ENCODE peak calls at places on chromosomes 13 and 19, in nine cellular contexts. One of them, this sample, is unnamed.

GRCh38 chr19:57648336-57649003 is 15.5 kb downstream of the ZNF211 start:
- DNase-seq in choroid plexus epithelial cell: no peak
- DNase-seq in progenitor cell of endocrine pancreas: no peak
- DNase-seq in neural crest cell: no peak
- DNase-seq in AG10803: no peak
- DNase-seq in heart left ventricle: no peak
- DNase-seq in uterus: no peak
- DNase-seq in GM10248: no peak
- DNase-seq in GM23338: no peak
- DNase-seq in this sample: no peak

GRCh38 chr13:80473695-80474094 is 132.8 kb upstream of the SPRY2 start:
- DNase-seq in choroid plexus epithelial cell: peak; percentile 90
- DNase-seq in progenitor cell of endocrine pancreas: no peak
- DNase-seq in neural crest cell: no peak
- DNase-seq in AG10803: no peak
- DNase-seq in heart left ventricle: no peak
- DNase-seq in uterus: no peak
- DNase-seq in GM10248: no peak
- DNase-seq in GM23338: no peak
- DNase-seq in this sample: no peak

GRCh38 chr13:75647126-75647784 is 11.1 kb downstream of the LMO7 start:
- DNase-seq in choroid plexus epithelial cell: no peak
- DNase-seq in progenitor cell of endocrine pancreas: no peak
- DNase-seq in neural crest cell: no peak
- DNase-seq in AG10803: peak; percentile 61
- DNase-seq in heart left ventricle: no peak
- DNase-seq in uterus: no peak
- DNase-seq in GM10248: peak; percentile 46
- DNase-seq in GM23338: no peak
- DNase-seq in this sample: no peak

GRCh38 chr13:38766799-38767198 is 79.9 kb downstream of the FREM2 start:
- DNase-seq in choroid plexus epithelial cell: no peak
- DNase-seq in progenitor cell of endocrine pancreas: no peak
- DNase-seq in neural crest cell: no peak
- DNase-seq in AG10803: no peak
- DNase-seq in heart left ventricle: no peak
- DNase-seq in uterus: no peak
- DNase-seq in GM10248: no peak
- DNase-seq in GM23338: no peak
- DNase-seq in this sample: no peak

GRCh38 chr13:44879452-44880058 is 109.7 kb downstream of the NUFIP1 start:
- DNase-seq in choroid plexus epithelial cell: peak; percentile 71
- DNase-seq in progenitor cell of endocrine pancreas: no peak
- DNase-seq in neural crest cell: no peak
- DNase-seq in AG10803: peak; percentile 75
- DNase-seq in heart left ventricle: no peak
- DNase-seq in uterus: no peak
- DNase-seq in GM10248: peak; percentile 41
- DNase-seq in GM23338: peak; percentile 51
- DNase-seq in this sample: peak; percentile 58

GRCh38 chr19:38562096-38562495 is 55.7 kb downstream of the MAP4K1 start:
- DNase-seq in choroid plexus epithelial cell: no peak
- DNase-seq in progenitor cell of endocrine pancreas: no peak
- DNase-seq in neural crest cell: no peak
- DNase-seq in AG10803: no peak
- DNase-seq in heart left ventricle: no peak
- DNase-seq in uterus: no peak
- DNase-seq in GM10248: no peak
- DNase-seq in GM23338: no peak
- DNase-seq in this sample: no peak

GRCh38 chr19:15137777-15138176 is 30.6 kb downstream of the SYDE1 start:
- DNase-seq in choroid plexus epithelial cell: no peak
- DNase-seq in progenitor cell of endocrine pancreas: no peak
- DNase-seq in neural crest cell: no peak
- DNase-seq in AG10803: peak; percentile 37
- DNase-seq in heart left ventricle: no peak
- DNase-seq in uterus: no peak
- DNase-seq in GM10248: no peak
- DNase-seq in GM23338: no peak
- DNase-seq in this sample: peak; percentile 60

GRCh38 chr13:44281252-44282000 is 92.2 kb upstream of the SERP2 start:
- DNase-seq in choroid plexus epithelial cell: no peak
- DNase-seq in progenitor cell of endocrine pancreas: no peak
- DNase-seq in neural crest cell: no peak
- DNase-seq in AG10803: no peak
- DNase-seq in heart left ventricle: no peak
- DNase-seq in uterus: no peak
- DNase-seq in GM10248: no peak
- DNase-seq in GM23338: no peak
- DNase-seq in this sample: no peak

GRCh38 chr13:84417426-84417825 is 535.2 kb upstream of the SLITRK1 start:
- DNase-seq in choroid plexus epithelial cell: peak; percentile 42
- DNase-seq in progenitor cell of endocrine pancreas: no peak
- DNase-seq in neural crest cell: no peak
- DNase-seq in AG10803: peak; percentile 7
- DNase-seq in heart left ventricle: no peak
- DNase-seq in uterus: no peak
- DNase-seq in GM10248: no peak
- DNase-seq in GM23338: no peak
- DNase-seq in this sample: peak; percentile 90

GRCh38 chr19:18340990-18341868 is 831 bp downstream of the PGPEP1 start:
- DNase-seq in choroid plexus epithelial cell: peak; percentile 50
- DNase-seq in progenitor cell of endocrine pancreas: peak; percentile 21
- DNase-seq in neural crest cell: no peak
- DNase-seq in AG10803: peak; percentile 52
- DNase-seq in heart left ventricle: peak; percentile 61
- DNase-seq in uterus: peak; percentile 66
- DNase-seq in GM10248: peak; percentile 88
- DNase-seq in GM23338: peak; percentile 47
- DNase-seq in this sample: peak; percentile 39

GRCh38 chr19:18338471-18339001 is 1.9 kb upstream of the PGPEP1 start:
- DNase-seq in choroid plexus epithelial cell: no peak
- DNase-seq in progenitor cell of endocrine pancreas: no peak
- DNase-seq in neural crest cell: no peak
- DNase-seq in AG10803: no peak
- DNase-seq in heart left ventricle: no peak
- DNase-seq in uterus: no peak
- DNase-seq in GM10248: no peak
- DNase-seq in GM23338: no peak
- DNase-seq in this sample: no peak

GRCh38 chr19:18340237-18340989 is at the start of gene PGPEP1:
- DNase-seq in choroid plexus epithelial cell: peak; percentile 59
- DNase-seq in progenitor cell of endocrine pancreas: peak; percentile 56
- DNase-seq in neural crest cell: peak; percentile 60
- DNase-seq in AG10803: peak; percentile 43
- DNase-seq in heart left ventricle: peak; percentile 80
- DNase-seq in uterus: peak; percentile 52
- DNase-seq in GM10248: peak; percentile 91
- DNase-seq in GM23338: peak; percentile 87
- DNase-seq in this sample: peak; percentile 35

GRCh38 chr19:18342090-18342632 is 1.8 kb downstream of the PGPEP1 start:
- DNase-seq in choroid plexus epithelial cell: no peak
- DNase-seq in progenitor cell of endocrine pancreas: no peak
- DNase-seq in neural crest cell: no peak
- DNase-seq in AG10803: no peak
- DNase-seq in heart left ventricle: no peak
- DNase-seq in uterus: no peak
- DNase-seq in GM10248: no peak
- DNase-seq in GM23338: no peak
- DNase-seq in this sample: no peak

DNA sequence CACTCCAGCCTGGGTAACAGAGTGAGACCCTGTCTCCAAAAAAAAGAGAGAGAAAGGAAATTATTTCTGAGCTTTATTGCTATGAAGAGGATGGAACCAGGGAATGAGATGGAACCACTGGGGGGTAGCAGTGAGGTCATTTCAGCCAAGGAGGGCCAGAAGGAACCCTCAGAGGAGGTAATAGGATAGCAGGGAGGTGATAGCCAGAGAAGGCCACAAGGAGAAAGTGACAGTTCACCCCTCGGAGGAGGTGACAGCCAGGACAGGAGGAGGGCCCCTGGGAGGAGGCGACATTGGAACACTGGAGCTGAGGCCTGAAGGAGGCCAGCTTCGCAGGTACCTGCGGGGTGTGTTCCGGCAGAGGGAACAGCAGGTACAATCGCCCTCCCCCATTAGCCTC is 695 bp upstream of the PGPEP1 start:
- DNase-seq in choroid plexus epithelial cell: peak; percentile 40
- DNase-seq in progenitor cell of endocrine pancreas: no peak
- DNase-seq in neural crest cell: no peak
- DNase-seq in AG10803: no peak
- DNase-seq in heart left ventricle: no peak
- DNase-seq in uterus: no peak
- DNase-seq in GM10248: no peak
- DNase-seq in GM23338: peak; percentile 74
- DNase-seq in this sample: peak; percentile 10
- TF ChIP-seq CTCF in choroid plexus epithelial cell: peak; percentile 52
- TF ChIP-seq CTCF in progenitor cell of endocrine pancreas: peak; percentile 36
- TF ChIP-seq CTCF in neural crest cell: peak; percentile 37
- TF ChIP-seq CTCF in AG10803: peak; percentile 39
- TF ChIP-seq CTCF in heart left ventricle: peak; percentile 14
- TF ChIP-seq CTCF in uterus: no peak
- TF ChIP-seq CTCF in GM10248: peak; percentile 37
- TF ChIP-seq CTCF in GM23338: peak; percentile 41
- TF ChIP-seq CTCF in this sample: peak; percentile 59

GRCh38 chr19:49422407-49423277 is 599 bp downstream of the PTH2 start:
- DNase-seq in choroid plexus epithelial cell: peak; percentile 20
- DNase-seq in progenitor cell of endocrine pancreas: no peak
- DNase-seq in neural crest cell: peak; percentile 56
- DNase-seq in AG10803: no peak
- DNase-seq in heart left ventricle: peak; percentile 39
- DNase-seq in uterus: no peak
- DNase-seq in GM10248: peak; percentile 58
- DNase-seq in GM23338: peak; percentile 86
- DNase-seq in this sample: no peak
- TF ChIP-seq CTCF in choroid plexus epithelial cell: peak; percentile 39
- TF ChIP-seq CTCF in progenitor cell of endocrine pancreas: peak; percentile 59
- TF ChIP-seq CTCF in neural crest cell: peak; percentile 54
- TF ChIP-seq CTCF in AG10803: peak; percentile 21
- TF ChIP-seq CTCF in heart left ventricle: peak; percentile 57
- TF ChIP-seq CTCF in uterus: no peak
- TF ChIP-seq CTCF in GM10248: peak; percentile 23
- TF ChIP-seq CTCF in GM23338: peak; percentile 58
- TF ChIP-seq CTCF in this sample: peak; percentile 39

GRCh38 chr13:98187862-98188261 is 10.8 kb upstream of the RNF113B start:
- DNase-seq in choroid plexus epithelial cell: no peak
- DNase-seq in progenitor cell of endocrine pancreas: no peak
- DNase-seq in neural crest cell: no peak
- DNase-seq in AG10803: no peak
- DNase-seq in heart left ventricle: no peak
- DNase-seq in uterus: no peak
- DNase-seq in GM10248: no peak
- DNase-seq in GM23338: no peak
- DNase-seq in this sample: no peak

GRCh38 chr13:98188544-98189166 is 11.6 kb upstream of the RNF113B start:
- DNase-seq in choroid plexus epithelial cell: no peak
- DNase-seq in progenitor cell of endocrine pancreas: no peak
- DNase-seq in neural crest cell: no peak
- DNase-seq in AG10803: no peak
- DNase-seq in heart left ventricle: no peak
- DNase-seq in uterus: no peak
- DNase-seq in GM10248: no peak
- DNase-seq in GM23338: no peak
- DNase-seq in this sample: no peak

GRCh38 chr13:98192008-98192407 is 14.9 kb upstream of the RNF113B start:
- DNase-seq in choroid plexus epithelial cell: no peak
- DNase-seq in progenitor cell of endocrine pancreas: no peak
- DNase-seq in neural crest cell: no peak
- DNase-seq in AG10803: no peak
- DNase-seq in heart left ventricle: no peak
- DNase-seq in uterus: no peak
- DNase-seq in GM10248: no peak
- DNase-seq in GM23338: no peak
- DNase-seq in this sample: no peak

GRCh38 chr13:98190889-98191444 is 13.9 kb upstream of the RNF113B start:
- DNase-seq in choroid plexus epithelial cell: no peak
- DNase-seq in progenitor cell of endocrine pancreas: no peak
- DNase-seq in neural crest cell: no peak
- DNase-seq in AG10803: no peak
- DNase-seq in heart left ventricle: no peak
- DNase-seq in uterus: no peak
- DNase-seq in GM10248: no peak
- DNase-seq in GM23338: no peak
- DNase-seq in this sample: no peak

DNA sequence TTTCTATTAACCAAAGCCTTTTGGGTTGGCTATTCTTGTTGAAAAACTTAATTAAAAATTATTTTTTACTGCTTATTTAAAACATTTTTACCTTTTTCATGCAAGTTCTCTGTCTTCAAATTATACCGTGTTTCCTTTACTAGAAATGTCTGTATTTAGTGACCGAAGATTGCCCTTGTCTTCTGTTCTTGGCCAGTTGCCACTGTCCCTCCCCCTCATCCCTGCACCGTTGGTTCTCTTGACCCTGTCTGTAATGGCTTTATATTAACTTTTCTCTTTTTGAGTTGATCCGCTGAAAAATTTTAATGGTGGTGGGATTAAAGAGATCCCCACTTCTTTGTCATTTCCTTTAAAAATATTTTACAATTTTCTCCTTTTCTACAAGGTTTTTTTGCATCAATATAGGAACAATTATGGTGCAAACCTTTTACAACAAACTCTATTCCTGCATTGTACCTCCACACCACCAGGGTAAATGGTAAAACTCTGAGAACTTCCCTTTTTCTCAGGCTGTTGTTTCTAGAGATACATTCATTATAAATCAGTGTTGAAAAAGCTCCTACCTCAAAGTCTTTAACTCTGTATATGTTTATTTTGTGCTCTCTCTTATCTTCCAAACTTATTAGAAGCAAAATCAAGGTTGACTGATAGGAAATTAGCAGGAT is 12.9 kb upstream of the RNF113B start:
- DNase-seq in choroid plexus epithelial cell: no peak
- DNase-seq in progenitor cell of endocrine pancreas: no peak
- DNase-seq in neural crest cell: no peak
- DNase-seq in AG10803: no peak
- DNase-seq in heart left ventricle: no peak
- DNase-seq in uterus: no peak
- DNase-seq in GM10248: no peak
- DNase-seq in GM23338: no peak
- DNase-seq in this sample: no peak
- TF ChIP-seq CTCF in choroid plexus epithelial cell: no peak
- TF ChIP-seq CTCF in progenitor cell of endocrine pancreas: peak; percentile 14
- TF ChIP-seq CTCF in neural crest cell: peak; percentile 39
- TF ChIP-seq CTCF in AG10803: peak; percentile 12
- TF ChIP-seq CTCF in heart left ventricle: no peak
- TF ChIP-seq CTCF in uterus: no peak
- TF ChIP-seq CTCF in GM10248: no peak
- TF ChIP-seq CTCF in GM23338: no peak
- TF ChIP-seq CTCF in this sample: peak; percentile 39

DNA sequence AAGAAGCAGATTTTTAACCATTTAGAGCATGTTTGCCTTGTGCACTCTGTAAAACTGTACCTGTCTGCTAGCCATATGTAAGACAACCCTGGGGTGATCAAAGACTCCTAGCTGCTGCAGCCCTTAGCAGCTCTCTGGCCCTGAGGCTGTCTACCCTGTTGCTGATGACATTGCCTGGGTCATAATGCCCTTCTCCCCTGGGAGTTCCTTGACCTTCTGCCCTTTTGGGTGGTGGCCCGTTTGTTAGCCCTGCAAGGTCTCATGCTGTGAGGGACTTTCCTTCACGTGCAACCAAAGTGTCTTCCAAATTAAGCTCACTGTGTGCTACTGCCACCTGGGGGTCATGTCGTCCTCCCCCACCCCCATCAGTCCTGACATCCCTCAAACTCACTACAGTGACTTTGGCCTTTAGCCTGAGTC is 7.4 kb downstream of the GPC6 start:
- DNase-seq in choroid plexus epithelial cell: peak; percentile 13
- DNase-seq in progenitor cell of endocrine pancreas: no peak
- DNase-seq in neural crest cell: no peak
- DNase-seq in AG10803: no peak
- DNase-seq in heart left ventricle: no peak
- DNase-seq in uterus: no peak
- DNase-seq in GM10248: no peak
- DNase-seq in GM23338: peak; percentile 86
- DNase-seq in this sample: no peak
- TF ChIP-seq CTCF in choroid plexus epithelial cell: peak; percentile 28
- TF ChIP-seq CTCF in progenitor cell of endocrine pancreas: peak; percentile 29
- TF ChIP-seq CTCF in neural crest cell: no peak
- TF ChIP-seq CTCF in AG10803: no peak
- TF ChIP-seq CTCF in heart left ventricle: no peak
- TF ChIP-seq CTCF in uterus: no peak
- TF ChIP-seq CTCF in GM10248: no peak
- TF ChIP-seq CTCF in GM23338: peak; percentile 71
- TF ChIP-seq CTCF in this sample: peak; percentile 40

This sample was measured in HFFc6.